ENCODE peak calls at places on chromosome 6, in seven cellular contexts. One of them, this sample, is unnamed. For H3K4me1, the result is how much of the 10 kb centered on the place peaks cover.

GRCh38 chr6:111804627-111805235 is 68.5 kb downstream of the FYN start:
- DNase-seq in GM23248: peak
- DNase-seq in lower lobe of right lung: no peak
- DNase-seq in ovary: no peak
- DNase-seq in CD4-positive, alpha-beta memory T cell: peak
- DNase-seq in mesenchymal stem cell: peak
- DNase-seq in NT2/D1: no peak
- DNase-seq in this sample: peak

GRCh38 chr6:74671558-74672025 is 534.3 kb downstream of the COL12A1 start:
- DNase-seq in CD4-positive, alpha-beta memory T cell: no peak
- DNase-seq in NT2/D1: no peak
- DNase-seq in ovary: no peak
- DNase-seq in mesenchymal stem cell: peak
- DNase-seq in lower lobe of right lung: no peak
- DNase-seq in GM23248: peak
- DNase-seq in this sample: peak

GRCh38 chr6:153568601-153569000 is 437.5 kb upstream of the RGS17 start:
- DNase-seq in ovary: no peak
- DNase-seq in NT2/D1: no peak
- DNase-seq in CD4-positive, alpha-beta memory T cell: no peak
- DNase-seq in GM23248: peak
- DNase-seq in mesenchymal stem cell: peak
- DNase-seq in lower lobe of right lung: no peak
- DNase-seq in this sample: peak

GRCh38 chr6:28922004-28922840 is 1.6 kb downstream of the TRIM27 start:
- DNase-seq in CD4-positive, alpha-beta memory T cell: peak
- DNase-seq in GM23248: peak
- DNase-seq in ovary: no peak
- DNase-seq in NT2/D1: no peak
- DNase-seq in lower lobe of right lung: no peak
- DNase-seq in mesenchymal stem cell: peak
- DNase-seq in this sample: peak

GRCh38 chr6:133447924-133448323 is 206.8 kb downstream of the EYA4 start:
- DNase-seq in ovary: no peak
- DNase-seq in NT2/D1: no peak
- DNase-seq in mesenchymal stem cell: peak
- DNase-seq in GM23248: peak
- DNase-seq in lower lobe of right lung: no peak
- DNase-seq in CD4-positive, alpha-beta memory T cell: no peak
- DNase-seq in this sample: no peak

GRCh38 chr6:110537208-110538123 is 61.1 kb upstream of the SLC22A16 start:
- DNase-seq in CD4-positive, alpha-beta memory T cell: no peak
- DNase-seq in lower lobe of right lung: no peak
- DNase-seq in NT2/D1: peak
- DNase-seq in ovary: no peak
- DNase-seq in mesenchymal stem cell: peak
- DNase-seq in GM23248: peak
- DNase-seq in this sample: peak

GRCh38 chr6:130385059-130385695 is 19.4 kb downstream of the TMEM200A start:
- DNase-seq in lower lobe of right lung: no peak
- DNase-seq in mesenchymal stem cell: no peak
- DNase-seq in NT2/D1: no peak
- DNase-seq in GM23248: peak
- DNase-seq in ovary: no peak
- DNase-seq in CD4-positive, alpha-beta memory T cell: no peak
- DNase-seq in this sample: no peak

GRCh38 chr6:29941476-29941875 is 856 bp upstream of the HLA-A start:
- DNase-seq in mesenchymal stem cell: peak
- DNase-seq in CD4-positive, alpha-beta memory T cell: no peak
- DNase-seq in ovary: no peak
- DNase-seq in lower lobe of right lung: no peak
- DNase-seq in GM23248: peak
- DNase-seq in NT2/D1: no peak
- DNase-seq in this sample: no peak

GRCh38 chr6:15520616-15521203 is 142.1 kb downstream of the DTNBP1 start:
- DNase-seq in mesenchymal stem cell: no peak
- DNase-seq in GM23248: no peak
- DNase-seq in lower lobe of right lung: no peak
- DNase-seq in NT2/D1: no peak
- DNase-seq in CD4-positive, alpha-beta memory T cell: no peak
- DNase-seq in ovary: no peak
- DNase-seq in this sample: no peak

GRCh38 chr6:38489951-38490350 is 149.8 kb downstream of the BTBD9 start:
- DNase-seq in NT2/D1: no peak
- DNase-seq in GM23248: peak
- DNase-seq in CD4-positive, alpha-beta memory T cell: no peak
- DNase-seq in lower lobe of right lung: no peak
- DNase-seq in ovary: no peak
- DNase-seq in mesenchymal stem cell: peak
- DNase-seq in this sample: peak

GRCh38 chr6:166488081-166488685 is 98.3 kb downstream of the RAMACL start:
- DNase-seq in mesenchymal stem cell: peak
- DNase-seq in NT2/D1: no peak
- DNase-seq in GM23248: peak
- DNase-seq in CD4-positive, alpha-beta memory T cell: peak
- DNase-seq in lower lobe of right lung: peak
- DNase-seq in ovary: no peak
- DNase-seq in this sample: no peak

GRCh38 chr6:124029535-124029934 is 225.9 kb downstream of the NKAIN2 start:
- DNase-seq in GM23248: no peak
- DNase-seq in lower lobe of right lung: no peak
- DNase-seq in ovary: no peak
- DNase-seq in NT2/D1: no peak
- DNase-seq in mesenchymal stem cell: no peak
- DNase-seq in CD4-positive, alpha-beta memory T cell: no peak
- DNase-seq in this sample: no peak

GRCh38 chr6:79687759-79688158 is 56.6 kb downstream of the SH3BGRL2 start:
- DNase-seq in lower lobe of right lung: no peak
- DNase-seq in mesenchymal stem cell: no peak
- DNase-seq in NT2/D1: no peak
- DNase-seq in ovary: no peak
- DNase-seq in GM23248: no peak
- DNase-seq in CD4-positive, alpha-beta memory T cell: no peak
- DNase-seq in this sample: no peak

GRCh38 chr6:44388135-44388487 is 605 bp downstream of the CDC5L start:
- DNase-seq in NT2/D1: no peak
- DNase-seq in GM23248: no peak
- DNase-seq in CD4-positive, alpha-beta memory T cell: no peak
- DNase-seq in mesenchymal stem cell: no peak
- DNase-seq in ovary: no peak
- DNase-seq in lower lobe of right lung: no peak
- DNase-seq in this sample: no peak

GRCh38 chr6:44708208-44708607 is 320.7 kb downstream of the CDC5L start:
- DNase-seq in ovary: no peak
- DNase-seq in mesenchymal stem cell: no peak
- DNase-seq in lower lobe of right lung: no peak
- DNase-seq in NT2/D1: no peak
- DNase-seq in GM23248: no peak
- DNase-seq in CD4-positive, alpha-beta memory T cell: no peak
- DNase-seq in this sample: no peak

GRCh38 chr6:155765275-155766194 is 309.9 kb upstream of the NOX3 start:
- DNase-seq in CD4-positive, alpha-beta memory T cell: no peak
- DNase-seq in GM23248: peak
- DNase-seq in mesenchymal stem cell: peak
- DNase-seq in NT2/D1: no peak
- DNase-seq in ovary: no peak
- DNase-seq in lower lobe of right lung: no peak
- DNase-seq in this sample: peak

GRCh38 chr6:161366301-161366953 is 92.6 kb upstream of the AGPAT4 start:
- DNase-seq in CD4-positive, alpha-beta memory T cell: no peak
- DNase-seq in mesenchymal stem cell: no peak
- DNase-seq in ovary: no peak
- DNase-seq in lower lobe of right lung: no peak
- DNase-seq in NT2/D1: no peak
- DNase-seq in GM23248: no peak
- DNase-seq in this sample: no peak

GRCh38 chr6:156687875-156688549 is 89.2 kb upstream of the ARID1B start:
- DNase-seq in ovary: no peak
- DNase-seq in mesenchymal stem cell: peak
- DNase-seq in lower lobe of right lung: peak
- DNase-seq in NT2/D1: peak
- DNase-seq in CD4-positive, alpha-beta memory T cell: no peak
- DNase-seq in GM23248: peak
- DNase-seq in this sample: peak

GRCh38 chr6:51489133-51489532 is 598.3 kb downstream of the PKHD1 start:
- DNase-seq in lower lobe of right lung: no peak
- DNase-seq in mesenchymal stem cell: no peak
- DNase-seq in NT2/D1: no peak
- DNase-seq in CD4-positive, alpha-beta memory T cell: no peak
- DNase-seq in ovary: no peak
- DNase-seq in GM23248: no peak
- DNase-seq in this sample: no peak

GRCh38 chr6:139544699-139545052 is 170.2 kb upstream of the CITED2 start:
- DNase-seq in NT2/D1: no peak
- DNase-seq in GM23248: no peak
- DNase-seq in ovary: no peak
- DNase-seq in CD4-positive, alpha-beta memory T cell: no peak
- DNase-seq in mesenchymal stem cell: no peak
- DNase-seq in lower lobe of right lung: no peak
- DNase-seq in this sample: peak

GRCh38 chr6:148761532-148761951 is 14.7 kb downstream of the UST start:
- DNase-seq in mesenchymal stem cell: no peak
- DNase-seq in NT2/D1: no peak
- DNase-seq in ovary: no peak
- DNase-seq in GM23248: no peak
- DNase-seq in lower lobe of right lung: peak
- DNase-seq in CD4-positive, alpha-beta memory T cell: peak
- DNase-seq in this sample: no peak

GRCh38 chr6:144062757-144063156 is 32.6 kb downstream of the SF3B5 start:
- DNase-seq in NT2/D1: no peak
- DNase-seq in ovary: no peak
- DNase-seq in GM23248: no peak
- DNase-seq in mesenchymal stem cell: no peak
- DNase-seq in CD4-positive, alpha-beta memory T cell: no peak
- DNase-seq in lower lobe of right lung: no peak
- DNase-seq in this sample: no peak

GRCh38 chr6:142850653-142851434 is 94.1 kb downstream of the HIVEP2 start:
- DNase-seq in ovary: no peak
- DNase-seq in NT2/D1: no peak
- DNase-seq in mesenchymal stem cell: peak
- DNase-seq in CD4-positive, alpha-beta memory T cell: peak
- DNase-seq in GM23248: peak
- DNase-seq in lower lobe of right lung: no peak
- DNase-seq in this sample: peak
- H3K4me1 ChIP-seq in ovary: under half
- H3K4me1 ChIP-seq in NT2/D1: under half
- H3K4me1 ChIP-seq in mesenchymal stem cell: under half
- H3K4me1 ChIP-seq in CD4-positive, alpha-beta memory T cell: half or more
- H3K4me1 ChIP-seq in GM23248: half or more
- H3K4me1 ChIP-seq in lower lobe of right lung: under half
- H3K4me1 ChIP-seq in this sample: under half

GRCh38 chr6:20404641-20405032 is 3.0 kb downstream of the E2F3 start:
- DNase-seq in lower lobe of right lung: no peak
- DNase-seq in mesenchymal stem cell: peak
- DNase-seq in NT2/D1: no peak
- DNase-seq in GM23248: peak
- DNase-seq in ovary: no peak
- DNase-seq in CD4-positive, alpha-beta memory T cell: peak
- DNase-seq in this sample: peak
- H3K4me1 ChIP-seq in lower lobe of right lung: under half
- H3K4me1 ChIP-seq in mesenchymal stem cell: under half
- H3K4me1 ChIP-seq in NT2/D1: under half
- H3K4me1 ChIP-seq in GM23248: under half
- H3K4me1 ChIP-seq in ovary: under half
- H3K4me1 ChIP-seq in CD4-positive, alpha-beta memory T cell: half or more
- H3K4me1 ChIP-seq in this sample: under half

DNA sequence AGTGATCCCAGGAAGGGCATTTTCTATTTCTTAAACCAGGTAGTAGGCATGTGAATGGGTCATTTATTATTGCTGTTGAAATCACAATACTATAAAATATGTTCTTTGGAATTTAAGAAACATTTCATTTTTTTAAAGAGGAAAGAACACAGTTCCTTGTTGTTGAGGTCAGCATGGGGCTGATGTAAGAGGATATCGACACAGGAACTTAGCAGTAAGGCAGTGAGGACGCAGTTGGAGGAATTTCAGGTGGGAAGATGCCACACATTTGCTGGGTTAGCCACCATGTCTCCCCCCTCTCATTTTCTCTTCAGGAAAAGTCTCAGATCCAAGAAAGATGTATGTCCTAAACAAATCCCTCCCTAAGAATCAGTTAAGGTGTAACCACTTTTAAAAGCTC is 99.1 kb downstream of the TCP11 start:
- DNase-seq in CD4-positive, alpha-beta memory T cell: no peak
- DNase-seq in NT2/D1: no peak
- DNase-seq in ovary: no peak
- DNase-seq in mesenchymal stem cell: no peak
- DNase-seq in GM23248: no peak
- DNase-seq in lower lobe of right lung: no peak
- DNase-seq in this sample: no peak
- H3K4me1 ChIP-seq in CD4-positive, alpha-beta memory T cell: under half
- H3K4me1 ChIP-seq in NT2/D1: under half
- H3K4me1 ChIP-seq in ovary: under half
- H3K4me1 ChIP-seq in mesenchymal stem cell: under half
- H3K4me1 ChIP-seq in GM23248: under half
- H3K4me1 ChIP-seq in lower lobe of right lung: half or more
- H3K4me1 ChIP-seq in this sample: under half

GRCh38 chr6:119466226-119466625 is 116.7 kb upstream of the MAN1A1 start:
- DNase-seq in NT2/D1: no peak
- DNase-seq in ovary: no peak
- DNase-seq in CD4-positive, alpha-beta memory T cell: no peak
- DNase-seq in GM23248: no peak
- DNase-seq in mesenchymal stem cell: no peak
- DNase-seq in lower lobe of right lung: no peak
- DNase-seq in this sample: no peak
- H3K4me1 ChIP-seq in NT2/D1: under half
- H3K4me1 ChIP-seq in ovary: under half
- H3K4me1 ChIP-seq in CD4-positive, alpha-beta memory T cell: under half
- H3K4me1 ChIP-seq in GM23248: under half
- H3K4me1 ChIP-seq in mesenchymal stem cell: under half
- H3K4me1 ChIP-seq in lower lobe of right lung: under half
- H3K4me1 ChIP-seq in this sample: under half